ENCODE peak calls at places on chromosomes 4 and X, in seven cellular contexts. W, B, V, A, U, D and F are unnamed samples.

GRCh38 chrX:65551086-65551485 is 16.5 kb upstream of the LAS1L start:
- DNase-seq in U (no peak), W (no peak), V (no peak), B (no peak), A (no peak), D (no peak), F (no peak)

GRCh38 chrX:57821703-57822375 is 88.4 kb downstream of the ZXDA start:
- DNase-seq in B (no peak), D (peak), W (peak), U (peak), V (no peak), A (no peak), F (peak)

GRCh38 chrX:110397904-110398303 is 39.3 kb downstream of the RTL9 start:
- DNase-seq in D (no peak), B (no peak), V (peak), W (no peak), U (no peak), A (no peak), F (no peak)

GRCh38 chrX:8971116-8971515 is 62.8 kb downstream of the FAM9B start:
- DNase-seq in U (peak), B (no peak), W (no peak), D (peak), A (no peak), V (no peak), F (no peak)

GRCh38 chrX:109393859-109394258 is 88.0 kb downstream of the GUCY2F start:
- DNase-seq in W (no peak), D (peak), V (no peak), A (no peak), U (peak), B (no peak), F (no peak)

GRCh38 chr4:65668201-65669007 is 1.9 kb downstream of the EPHA5 start:
- DNase-seq in D (no peak), B (peak), V (peak), W (no peak), A (peak), U (no peak), F (no peak)

GRCh38 chr4:88567591-88567990 is 24.7 kb upstream of the HERC3 start:
- DNase-seq in V (no peak), W (no peak), U (no peak), D (no peak), A (no peak), B (no peak), F (no peak)

GRCh38 chrX:120797201-120797938 is 78.3 kb downstream of the CT47B1 start:
- DNase-seq in W (no peak), A (no peak), D (no peak), B (no peak), U (no peak), V (no peak), F (no peak)

GRCh38 chr4:2954358-2955185 is 8.6 kb downstream of the NOP14 start:
- DNase-seq in D (no peak), B (peak), U (peak), A (no peak), W (no peak), V (no peak), F (no peak)

GRCh38 chr4:7108660-7109059 is 40.8 kb upstream of the GRPEL1 start:
- DNase-seq in B (peak), U (no peak), D (no peak), W (no peak), A (no peak), V (no peak), F (no peak)

GRCh38 chrX:41723821-41724220 is at the start of gene GPR82:
- DNase-seq in V (no peak), B (no peak), W (no peak), A (no peak), U (no peak), D (no peak), F (no peak)

GRCh38 chrX:115958687-115959359 is 211.7 kb upstream of the AGTR2 start:
- DNase-seq in B (no peak), W (no peak), V (no peak), U (no peak), D (no peak), A (no peak), F (no peak)

GRCh38 chr4:55351824-55352223 is 5.8 kb downstream of the SRD5A3 start:
- DNase-seq in U (no peak), A (no peak), D (no peak), V (no peak), W (no peak), B (no peak), F (no peak)

GRCh38 chr4:107376293-107376692 is 340.2 kb upstream of the DKK2 start:
- DNase-seq in U (no peak), V (no peak), W (no peak), B (no peak), A (no peak), D (no peak), F (no peak)

GRCh38 chr4:40253906-40254305 is 57.1 kb downstream of the RHOH start:
- DNase-seq in U (no peak), W (no peak), A (no peak), D (no peak), B (no peak), V (no peak), F (no peak)

GRCh38 chr4:102114118-102114630 is 231.1 kb downstream of the SLC39A8 start:
- DNase-seq in U (no peak), W (no peak), V (no peak), D (no peak), A (no peak), B (no peak), F (no peak)

GRCh38 chr4:76354517-76355473 is 48.3 kb downstream of the STBD1 start:
- DNase-seq in D (no peak), W (no peak), B (no peak), V (no peak), U (no peak), A (no peak), F (no peak)

GRCh38 chr4:69849969-69850368 is 10.0 kb downstream of the SULT1E1 start:
- DNase-seq in A (no peak), W (no peak), D (no peak), B (no peak), U (no peak), V (no peak), F (no peak)

GRCh38 chr4:24382381-24382780 is 202.0 kb downstream of the DHX15 start:
- DNase-seq in A (no peak), W (no peak), U (peak), B (no peak), D (no peak), V (no peak), F (no peak)

GRCh38 chr4:188976644-188977115 is 837.4 kb downstream of the TRIML1 start:
- DNase-seq in A (no peak), V (no peak), U (peak), D (no peak), B (no peak), W (no peak), F (no peak)

GRCh38 chr4:26288308-26288982 is 32.4 kb upstream of the RBPJ start:
- DNase-seq in V (no peak), B (no peak), A (no peak), U (peak), W (no peak), D (no peak), F (no peak)

GRCh38 chr4:190019023-190019858 is 7.8 kb downstream of the FRG2 start:
- DNase-seq in W (no peak), D (no peak), B (peak), A (no peak), U (no peak), V (no peak), F (no peak)

GRCh38 chr4:40058121-40058520 is 1.5 kb downstream of the N4BP2 start:
- DNase-seq in D (peak), U (no peak), B (no peak), V (no peak), W (no peak), A (no peak), F (no peak)

GRCh38 chr4:950136-951020 is 18.1 kb downstream of the TMEM175 start:
- DNase-seq in V (no peak), W (peak), U (no peak), D (no peak), B (peak), A (no peak), F (peak)

GRCh38 chrX:115372026-115372610 is 82.6 kb downstream of the LUZP4 start:
- DNase-seq in B (no peak), D (no peak), A (no peak), U (peak), V (no peak), W (no peak), F (no peak)

GRCh38 chr4:72194046-72194445 is 162.2 kb downstream of the NPFFR2 start:
- DNase-seq in B (no peak), D (no peak), V (no peak), U (no peak), W (no peak), A (no peak), F (no peak)

GRCh38 chrX:71541546-71542022 is 8.7 kb downstream of the OGT start:
- DNase-seq in B (no peak), D (no peak), U (no peak), A (no peak), V (no peak), W (no peak), F (no peak)

GRCh38 chr4:76326515-76326914 is 20.0 kb downstream of the STBD1 start:
- DNase-seq in U (no peak), A (no peak), B (no peak), V (no peak), D (no peak), W (no peak), F (no peak)

GRCh38 chr4:47068986-47069385 is 37.6 kb downstream of the GABRB1 start:
- DNase-seq in V (no peak), W (no peak), A (no peak), B (no peak), U (no peak), D (no peak), F (no peak)

GRCh38 chrX:114924846-114925245 is 92.6 kb downstream of the IL13RA2 start:
- DNase-seq in B (no peak), W (no peak), U (no peak), V (no peak), D (no peak), A (no peak), F (no peak)

DNA sequence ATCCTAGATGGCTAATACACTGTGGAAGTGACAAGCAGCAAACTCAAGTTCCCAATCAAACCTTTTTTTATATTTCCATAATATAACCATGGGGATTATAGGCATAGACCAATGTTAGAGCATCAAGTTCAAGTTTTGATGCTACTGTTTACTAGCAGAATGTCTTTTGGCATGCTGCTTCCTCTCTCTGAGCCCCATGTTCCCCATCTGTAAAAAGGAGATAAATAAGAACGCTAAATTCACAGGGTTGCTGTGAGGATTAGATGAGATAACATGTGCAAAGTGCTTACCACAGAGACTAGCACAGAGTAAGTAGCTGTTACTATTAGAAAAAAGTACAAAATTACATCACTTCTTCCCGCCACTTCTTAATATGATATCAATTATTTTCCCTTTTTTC is 18.0 kb downstream of the MBNL3 start:
- DNase-seq in W (no peak), D (no peak), B (no peak), U (no peak), V (no peak), A (no peak), F (no peak)
- TF ChIP-seq POLR2A in W (no peak), D (no peak), B (no peak), U (no peak), V (no peak), A (no peak), F (no peak)

DNA sequence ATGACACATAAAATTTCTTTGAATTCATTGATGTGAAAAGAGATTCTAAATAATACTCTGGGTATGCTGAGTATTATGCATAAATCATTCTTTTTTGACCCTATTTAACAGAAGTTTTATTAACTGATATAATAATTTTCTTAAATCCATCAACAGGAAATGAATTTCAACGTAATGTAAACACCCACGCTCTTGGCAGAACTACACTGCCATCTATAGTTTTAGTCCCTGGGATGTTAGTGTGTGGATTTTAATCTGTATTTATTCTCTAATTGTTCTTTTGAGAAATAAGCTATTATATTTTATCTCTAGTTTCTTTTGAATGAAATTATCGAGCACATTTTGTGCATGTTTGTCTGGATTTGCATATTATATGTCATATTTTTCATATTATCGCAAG is 666.8 kb upstream of the NDST4 start:
- DNase-seq in A (no peak), V (no peak), U (no peak), W (no peak), D (no peak), B (no peak), F (no peak)
- TF ChIP-seq CTCF in A (no peak), V (no peak), U (no peak), W (no peak), D (no peak), B (no peak), F (no peak)

GRCh38 chr4:94523617-94524016 is 71.9 kb downstream of the PDLIM5 start:
- DNase-seq in A (no peak), W (no peak), B (no peak), V (no peak), D (peak), U (no peak), F (no peak)
- H3K4me3 ChIP-seq in A (no peak), W (no peak), B (no peak), V (no peak), D (no peak), U (no peak), F (no peak)

GRCh38 chrX:40580537-40581332 is at the start of gene ATP6AP2:
- DNase-seq in B (peak), A (peak), D (peak), U (peak), W (peak), V (peak), F (peak)
- TF ChIP-seq POLR2A in B (peak), A (peak), D (peak), U (peak), W (peak), V (peak), F (no peak)

DNA sequence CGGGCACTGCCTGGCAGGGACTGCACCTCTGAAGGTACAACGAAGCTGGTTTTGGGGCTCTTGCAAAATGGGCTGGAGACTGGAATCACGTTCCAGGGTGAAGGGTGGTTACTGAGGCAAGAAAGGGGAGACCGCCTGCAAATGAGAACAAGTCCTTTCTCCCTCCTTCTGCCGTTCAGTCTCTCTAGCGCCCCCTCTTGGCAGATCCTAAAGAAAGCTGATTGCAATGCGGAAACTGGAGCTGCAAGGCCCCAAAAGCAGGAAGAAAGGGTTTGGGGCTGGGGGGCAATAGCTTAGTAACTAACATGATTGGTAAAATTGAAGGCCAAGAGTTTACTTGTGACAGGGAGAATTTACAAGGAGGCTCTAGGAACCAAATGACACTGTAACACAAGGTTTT is 222.6 kb upstream of the HAND2 start:
- DNase-seq in U (peak), D (peak), W (no peak), V (no peak), A (no peak), B (no peak), F (no peak)
- TF ChIP-seq CTCF in U (no peak), D (peak), W (peak), V (no peak), A (no peak), B (peak), F (no peak)